ENCODE peak calls at places on chromosomes 5 and 9, in seven cellular contexts. L is GM19239; B is stimulated activated CD4-positive, alpha-beta T cell treated with anti-CD3 and anti-CD28 coated beads, TNF-alpha, amount 100 ng/mL, for 24 hours; X is effector memory CD8-positive, alpha-beta T cell; W is fibroblast of lung; K is tibial artery; J is cardiac muscle cell. R is an unnamed sample.

GRCh38 chr9:107260437-107261081 is 22.5 kb upstream of the RAD23B start:
- DNase-seq in L (peak; percentile 67), B (no peak), X (no peak), W (no peak), K (no peak), J (no peak), R (no peak)

GRCh38 chr9:135711881-135712280 is 9.9 kb downstream of the KCNT1 start:
- DNase-seq in L (no peak), B (no peak), X (no peak), W (no peak), K (no peak), J (no peak), R (no peak)

GRCh38 chr5:152051499-152052454 is 127.1 kb upstream of the GLRA1 start:
- DNase-seq in L (no peak), B (no peak), X (no peak), W (no peak), K (no peak), J (no peak), R (no peak)

GRCh38 chr5:69105996-69106906 is 12.4 kb downstream of the SLC30A5 start:
- DNase-seq in L (no peak), B (no peak), X (no peak), W (no peak), K (no peak), J (no peak), R (no peak)

GRCh38 chr9:371349-371748 is 156.7 kb downstream of the DOCK8 start:
- DNase-seq in L (no peak), B (no peak), X (no peak), W (no peak), K (no peak), J (peak; percentile 35), R (no peak)

GRCh38 chr5:40813698-40814281 is 15.6 kb upstream of the PRKAA1 start:
- DNase-seq in L (no peak), B (no peak), X (no peak), W (no peak), K (no peak), J (no peak), R (no peak)

GRCh38 chr5:6804766-6805165 is 91.5 kb downstream of the TENT4A start:
- DNase-seq in L (no peak), B (no peak), X (no peak), W (peak; percentile 63), K (no peak), J (no peak), R (no peak)

GRCh38 chr9:116149844-116150243 is 3.7 kb upstream of the PAPPA start:
- DNase-seq in L (no peak), B (no peak), X (no peak), W (no peak), K (no peak), J (peak; percentile 59), R (no peak)

GRCh38 chr5:100777680-100778281 is 125.3 kb downstream of the ST8SIA4 start:
- DNase-seq in L (no peak), B (no peak), X (no peak), W (peak; percentile 85), K (peak; percentile 39), J (no peak), R (no peak)

R was measured in naive thymus-derived CD4-positive, alpha-beta T cell.